ENCODE peak calls at places on chromosomes 13 and 19, in nine cellular contexts. One of them, this sample, is unnamed.

GRCh38 chr13:110916671-110917142 is 1.8 kb upstream of the ANKRD10 start:
- DNase-seq in stimulated activated naive CD8-positive, alpha-beta T cell treated with anti-CD3 and anti-CD28 coated beads, Interleukin-15, Interleukin-2, amounts not matched to agents 100 U/mL and 50 U/mL, for 24 hours: no peak
- DNase-seq in epithelial cell of esophagus: peak
- DNase-seq in tibial nerve: no peak
- DNase-seq in iris pigment epithelial cell: peak
- DNase-seq in right lobe of liver: no peak
- DNase-seq in RWPE1: no peak
- DNase-seq in heart right ventricle: no peak
- DNase-seq in cardiac fibroblast: peak
- DNase-seq in this sample: no peak

GRCh38 chr13:23175920-23176319 is 4.9 kb upstream of the SGCG start:
- DNase-seq in stimulated activated naive CD8-positive, alpha-beta T cell treated with anti-CD3 and anti-CD28 coated beads, Interleukin-15, Interleukin-2, amounts not matched to agents 100 U/mL and 50 U/mL, for 24 hours: no peak
- DNase-seq in epithelial cell of esophagus: peak
- DNase-seq in tibial nerve: no peak
- DNase-seq in iris pigment epithelial cell: no peak
- DNase-seq in right lobe of liver: no peak
- DNase-seq in RWPE1: peak
- DNase-seq in heart right ventricle: no peak
- DNase-seq in cardiac fibroblast: peak
- DNase-seq in this sample: no peak

GRCh38 chr19:19822148-19822429 is 539 bp upstream of the ZNF506 start:
- DNase-seq in stimulated activated naive CD8-positive, alpha-beta T cell treated with anti-CD3 and anti-CD28 coated beads, Interleukin-15, Interleukin-2, amounts not matched to agents 100 U/mL and 50 U/mL, for 24 hours: no peak
- DNase-seq in epithelial cell of esophagus: no peak
- DNase-seq in tibial nerve: no peak
- DNase-seq in iris pigment epithelial cell: peak
- DNase-seq in right lobe of liver: no peak
- DNase-seq in RWPE1: no peak
- DNase-seq in heart right ventricle: no peak
- DNase-seq in cardiac fibroblast: no peak
- DNase-seq in this sample: no peak

GRCh38 chr13:36879218-36879938 is 40.7 kb downstream of the SMAD9 start:
- DNase-seq in stimulated activated naive CD8-positive, alpha-beta T cell treated with anti-CD3 and anti-CD28 coated beads, Interleukin-15, Interleukin-2, amounts not matched to agents 100 U/mL and 50 U/mL, for 24 hours: no peak
- DNase-seq in epithelial cell of esophagus: no peak
- DNase-seq in tibial nerve: no peak
- DNase-seq in iris pigment epithelial cell: no peak
- DNase-seq in right lobe of liver: no peak
- DNase-seq in RWPE1: no peak
- DNase-seq in heart right ventricle: no peak
- DNase-seq in cardiac fibroblast: no peak
- DNase-seq in this sample: no peak

GRCh38 chr13:112970552-112971287 is 1.7 kb downstream of the MCF2L start:
- DNase-seq in stimulated activated naive CD8-positive, alpha-beta T cell treated with anti-CD3 and anti-CD28 coated beads, Interleukin-15, Interleukin-2, amounts not matched to agents 100 U/mL and 50 U/mL, for 24 hours: no peak
- DNase-seq in epithelial cell of esophagus: no peak
- DNase-seq in tibial nerve: no peak
- DNase-seq in iris pigment epithelial cell: no peak
- DNase-seq in right lobe of liver: no peak
- DNase-seq in RWPE1: no peak
- DNase-seq in heart right ventricle: no peak
- DNase-seq in cardiac fibroblast: no peak
- DNase-seq in this sample: peak

GRCh38 chr19:4870025-4870700 is 2.7 kb upstream of the PLIN3 start:
- DNase-seq in stimulated activated naive CD8-positive, alpha-beta T cell treated with anti-CD3 and anti-CD28 coated beads, Interleukin-15, Interleukin-2, amounts not matched to agents 100 U/mL and 50 U/mL, for 24 hours: peak
- DNase-seq in epithelial cell of esophagus: peak
- DNase-seq in tibial nerve: no peak
- DNase-seq in iris pigment epithelial cell: peak
- DNase-seq in right lobe of liver: no peak
- DNase-seq in RWPE1: peak
- DNase-seq in heart right ventricle: peak
- DNase-seq in cardiac fibroblast: peak
- DNase-seq in this sample: no peak

GRCh38 chr19:47070756-47071155 is 22.3 kb upstream of the TMEM160 start:
- DNase-seq in stimulated activated naive CD8-positive, alpha-beta T cell treated with anti-CD3 and anti-CD28 coated beads, Interleukin-15, Interleukin-2, amounts not matched to agents 100 U/mL and 50 U/mL, for 24 hours: no peak
- DNase-seq in epithelial cell of esophagus: no peak
- DNase-seq in tibial nerve: no peak
- DNase-seq in iris pigment epithelial cell: no peak
- DNase-seq in right lobe of liver: no peak
- DNase-seq in RWPE1: no peak
- DNase-seq in heart right ventricle: no peak
- DNase-seq in cardiac fibroblast: no peak
- DNase-seq in this sample: no peak

GRCh38 chr19:54906819-54907218 is 871 bp downstream of the NCR1 start:
- DNase-seq in stimulated activated naive CD8-positive, alpha-beta T cell treated with anti-CD3 and anti-CD28 coated beads, Interleukin-15, Interleukin-2, amounts not matched to agents 100 U/mL and 50 U/mL, for 24 hours: no peak
- DNase-seq in epithelial cell of esophagus: no peak
- DNase-seq in tibial nerve: no peak
- DNase-seq in iris pigment epithelial cell: no peak
- DNase-seq in right lobe of liver: no peak
- DNase-seq in RWPE1: no peak
- DNase-seq in heart right ventricle: no peak
- DNase-seq in cardiac fibroblast: no peak
- DNase-seq in this sample: no peak

GRCh38 chr13:74977498-74977897 is 504.5 kb downstream of the TBC1D4 start:
- DNase-seq in stimulated activated naive CD8-positive, alpha-beta T cell treated with anti-CD3 and anti-CD28 coated beads, Interleukin-15, Interleukin-2, amounts not matched to agents 100 U/mL and 50 U/mL, for 24 hours: no peak
- DNase-seq in epithelial cell of esophagus: no peak
- DNase-seq in tibial nerve: no peak
- DNase-seq in iris pigment epithelial cell: no peak
- DNase-seq in right lobe of liver: no peak
- DNase-seq in RWPE1: no peak
- DNase-seq in heart right ventricle: no peak
- DNase-seq in cardiac fibroblast: no peak
- DNase-seq in this sample: no peak

GRCh38 chr19:5996102-5996501 is 18.2 kb upstream of the RANBP3 start:
- DNase-seq in stimulated activated naive CD8-positive, alpha-beta T cell treated with anti-CD3 and anti-CD28 coated beads, Interleukin-15, Interleukin-2, amounts not matched to agents 100 U/mL and 50 U/mL, for 24 hours: no peak
- DNase-seq in epithelial cell of esophagus: no peak
- DNase-seq in tibial nerve: no peak
- DNase-seq in iris pigment epithelial cell: no peak
- DNase-seq in right lobe of liver: no peak
- DNase-seq in RWPE1: no peak
- DNase-seq in heart right ventricle: no peak
- DNase-seq in cardiac fibroblast: no peak
- DNase-seq in this sample: no peak

GRCh38 chr19:1417145-1417544 is 9.8 kb downstream of the DAZAP1 start:
- DNase-seq in stimulated activated naive CD8-positive, alpha-beta T cell treated with anti-CD3 and anti-CD28 coated beads, Interleukin-15, Interleukin-2, amounts not matched to agents 100 U/mL and 50 U/mL, for 24 hours: no peak
- DNase-seq in epithelial cell of esophagus: no peak
- DNase-seq in tibial nerve: no peak
- DNase-seq in iris pigment epithelial cell: peak
- DNase-seq in right lobe of liver: no peak
- DNase-seq in RWPE1: no peak
- DNase-seq in heart right ventricle: no peak
- DNase-seq in cardiac fibroblast: no peak
- DNase-seq in this sample: peak

GRCh38 chr13:88726075-88726474 is 1054.9 kb downstream of the SLITRK5 start:
- DNase-seq in stimulated activated naive CD8-positive, alpha-beta T cell treated with anti-CD3 and anti-CD28 coated beads, Interleukin-15, Interleukin-2, amounts not matched to agents 100 U/mL and 50 U/mL, for 24 hours: no peak
- DNase-seq in epithelial cell of esophagus: no peak
- DNase-seq in tibial nerve: no peak
- DNase-seq in iris pigment epithelial cell: no peak
- DNase-seq in right lobe of liver: peak
- DNase-seq in RWPE1: no peak
- DNase-seq in heart right ventricle: no peak
- DNase-seq in cardiac fibroblast: no peak
- DNase-seq in this sample: no peak

GRCh38 chr13:111555906-111556305 is 235.5 kb downstream of the TEX29 start:
- DNase-seq in stimulated activated naive CD8-positive, alpha-beta T cell treated with anti-CD3 and anti-CD28 coated beads, Interleukin-15, Interleukin-2, amounts not matched to agents 100 U/mL and 50 U/mL, for 24 hours: no peak
- DNase-seq in epithelial cell of esophagus: no peak
- DNase-seq in tibial nerve: no peak
- DNase-seq in iris pigment epithelial cell: no peak
- DNase-seq in right lobe of liver: no peak
- DNase-seq in RWPE1: no peak
- DNase-seq in heart right ventricle: no peak
- DNase-seq in cardiac fibroblast: no peak
- DNase-seq in this sample: no peak

GRCh38 chr19:17555929-17556813 is 722 bp downstream of the COLGALT1 start:
- DNase-seq in stimulated activated naive CD8-positive, alpha-beta T cell treated with anti-CD3 and anti-CD28 coated beads, Interleukin-15, Interleukin-2, amounts not matched to agents 100 U/mL and 50 U/mL, for 24 hours: peak
- DNase-seq in epithelial cell of esophagus: peak
- DNase-seq in tibial nerve: no peak
- DNase-seq in iris pigment epithelial cell: peak
- DNase-seq in right lobe of liver: peak
- DNase-seq in RWPE1: no peak
- DNase-seq in heart right ventricle: peak
- DNase-seq in cardiac fibroblast: peak
- DNase-seq in this sample: peak